ENCODE peak calls at places on chromosome 1, in ten cellular contexts. One of them, this sample, is unnamed.

GRCh38 chr1:91557039-91557690 is 56.5 kb downstream of the CDC7 start:
- DNase-seq in psoas muscle: no peak
- DNase-seq in HFF-Myc: no peak
- DNase-seq in neural progenitor cell: no peak
- DNase-seq in fibroblast of lung: peak
- DNase-seq in stomach: no peak
- DNase-seq in omental fat pad: no peak
- DNase-seq in dorsolateral prefrontal cortex: no peak
- DNase-seq in RWPE2: no peak
- DNase-seq in choroid plexus epithelial cell: no peak
- DNase-seq in this sample: no peak

GRCh38 chr1:43582162-43582566 is 51.5 kb downstream of the PTPRF start:
- DNase-seq in psoas muscle: peak
- DNase-seq in choroid plexus epithelial cell: peak
- DNase-seq in neural progenitor cell: peak
- DNase-seq in HFF-Myc: peak
- DNase-seq in stomach: peak
- DNase-seq in dorsolateral prefrontal cortex: peak
- DNase-seq in omental fat pad: no peak
- DNase-seq in RWPE2: peak
- DNase-seq in fibroblast of lung: peak
- DNase-seq in this sample: no peak

GRCh38 chr1:28416509-28417194 is 47.1 kb downstream of the PHACTR4 start:
- DNase-seq in fibroblast of lung: peak
- DNase-seq in RWPE2: no peak
- DNase-seq in omental fat pad: no peak
- DNase-seq in stomach: no peak
- DNase-seq in neural progenitor cell: no peak
- DNase-seq in psoas muscle: no peak
- DNase-seq in HFF-Myc: no peak
- DNase-seq in choroid plexus epithelial cell: no peak
- DNase-seq in dorsolateral prefrontal cortex: no peak
- DNase-seq in this sample: no peak

GRCh38 chr1:68384321-68384813 is 65.4 kb downstream of the RPE65 start:
- DNase-seq in stomach: no peak
- DNase-seq in dorsolateral prefrontal cortex: peak
- DNase-seq in HFF-Myc: peak
- DNase-seq in fibroblast of lung: peak
- DNase-seq in choroid plexus epithelial cell: peak
- DNase-seq in omental fat pad: no peak
- DNase-seq in neural progenitor cell: no peak
- DNase-seq in psoas muscle: no peak
- DNase-seq in RWPE2: peak
- DNase-seq in this sample: no peak

GRCh38 chr1:157542676-157543075 is 9.6 kb downstream of the FCRL5 start:
- DNase-seq in RWPE2: no peak
- DNase-seq in neural progenitor cell: no peak
- DNase-seq in choroid plexus epithelial cell: no peak
- DNase-seq in omental fat pad: no peak
- DNase-seq in stomach: no peak
- DNase-seq in fibroblast of lung: no peak
- DNase-seq in HFF-Myc: no peak
- DNase-seq in psoas muscle: no peak
- DNase-seq in dorsolateral prefrontal cortex: peak
- DNase-seq in this sample: no peak

GRCh38 chr1:187655163-187655562 is 826.4 kb downstream of the PLA2G4A start:
- DNase-seq in fibroblast of lung: peak
- DNase-seq in HFF-Myc: no peak
- DNase-seq in omental fat pad: no peak
- DNase-seq in stomach: no peak
- DNase-seq in RWPE2: no peak
- DNase-seq in neural progenitor cell: no peak
- DNase-seq in choroid plexus epithelial cell: peak
- DNase-seq in dorsolateral prefrontal cortex: no peak
- DNase-seq in psoas muscle: no peak
- DNase-seq in this sample: no peak

GRCh38 chr1:100353988-100354387 is 1.7 kb downstream of the CDC14A start:
- DNase-seq in neural progenitor cell: peak
- DNase-seq in psoas muscle: no peak
- DNase-seq in stomach: no peak
- DNase-seq in omental fat pad: no peak
- DNase-seq in HFF-Myc: no peak
- DNase-seq in dorsolateral prefrontal cortex: no peak
- DNase-seq in fibroblast of lung: peak
- DNase-seq in choroid plexus epithelial cell: no peak
- DNase-seq in RWPE2: no peak
- DNase-seq in this sample: no peak

GRCh38 chr1:113199718-113200455 is 126.9 kb downstream of the LRIG2 start:
- DNase-seq in psoas muscle: no peak
- DNase-seq in omental fat pad: no peak
- DNase-seq in dorsolateral prefrontal cortex: no peak
- DNase-seq in neural progenitor cell: no peak
- DNase-seq in choroid plexus epithelial cell: no peak
- DNase-seq in fibroblast of lung: no peak
- DNase-seq in HFF-Myc: no peak
- DNase-seq in RWPE2: no peak
- DNase-seq in stomach: no peak
- DNase-seq in this sample: no peak

GRCh38 chr1:246001821-246002220 is 505.3 kb downstream of the SMYD3 start:
- DNase-seq in omental fat pad: no peak
- DNase-seq in RWPE2: no peak
- DNase-seq in neural progenitor cell: no peak
- DNase-seq in psoas muscle: no peak
- DNase-seq in fibroblast of lung: peak
- DNase-seq in choroid plexus epithelial cell: peak
- DNase-seq in stomach: no peak
- DNase-seq in HFF-Myc: no peak
- DNase-seq in dorsolateral prefrontal cortex: no peak
- DNase-seq in this sample: no peak

GRCh38 chr1:246002725-246003441 is 504.2 kb downstream of the SMYD3 start:
- DNase-seq in dorsolateral prefrontal cortex: peak
- DNase-seq in HFF-Myc: peak
- DNase-seq in stomach: peak
- DNase-seq in psoas muscle: peak
- DNase-seq in RWPE2: no peak
- DNase-seq in choroid plexus epithelial cell: peak
- DNase-seq in omental fat pad: peak
- DNase-seq in neural progenitor cell: peak
- DNase-seq in fibroblast of lung: peak
- DNase-seq in this sample: peak

GRCh38 chr1:246005067-246005466 is 502.0 kb downstream of the SMYD3 start:
- DNase-seq in HFF-Myc: peak
- DNase-seq in psoas muscle: no peak
- DNase-seq in neural progenitor cell: no peak
- DNase-seq in choroid plexus epithelial cell: peak
- DNase-seq in stomach: no peak
- DNase-seq in omental fat pad: no peak
- DNase-seq in fibroblast of lung: peak
- DNase-seq in dorsolateral prefrontal cortex: no peak
- DNase-seq in RWPE2: no peak
- DNase-seq in this sample: no peak

GRCh38 chr1:246004281-246004680 is 502.8 kb downstream of the SMYD3 start:
- DNase-seq in RWPE2: no peak
- DNase-seq in dorsolateral prefrontal cortex: no peak
- DNase-seq in fibroblast of lung: peak
- DNase-seq in choroid plexus epithelial cell: no peak
- DNase-seq in HFF-Myc: no peak
- DNase-seq in stomach: no peak
- DNase-seq in neural progenitor cell: no peak
- DNase-seq in omental fat pad: no peak
- DNase-seq in psoas muscle: no peak
- DNase-seq in this sample: no peak

DNA sequence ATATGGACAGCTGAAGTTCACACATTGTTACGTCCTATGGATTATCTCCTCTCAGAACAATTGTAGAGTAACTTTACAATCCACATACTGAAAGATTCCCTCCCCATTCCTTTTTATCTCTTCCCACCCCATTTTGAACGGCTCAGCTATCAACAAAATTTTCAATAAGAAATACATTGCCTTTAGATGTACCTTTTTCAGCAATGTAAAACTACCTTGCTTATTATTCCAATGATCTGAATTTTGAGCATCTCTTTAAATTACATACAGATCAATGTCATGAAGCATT is 503.7 kb downstream of the SMYD3 start:
- DNase-seq in HFF-Myc: no peak
- DNase-seq in psoas muscle: no peak
- DNase-seq in stomach: no peak
- DNase-seq in neural progenitor cell: no peak
- DNase-seq in fibroblast of lung: no peak
- DNase-seq in omental fat pad: no peak
- DNase-seq in RWPE2: no peak
- DNase-seq in dorsolateral prefrontal cortex: no peak
- DNase-seq in choroid plexus epithelial cell: no peak
- DNase-seq in this sample: no peak
- TF ChIP-seq CTCF in HFF-Myc: no peak
- TF ChIP-seq CTCF in psoas muscle: no peak
- TF ChIP-seq CTCF in stomach: no peak
- TF ChIP-seq CTCF in neural progenitor cell: no peak
- TF ChIP-seq CTCF in fibroblast of lung: no peak
- TF ChIP-seq CTCF in omental fat pad: no peak
- TF ChIP-seq CTCF in RWPE2: peak
- TF ChIP-seq CTCF in dorsolateral prefrontal cortex: no peak
- TF ChIP-seq CTCF in choroid plexus epithelial cell: no peak
- TF ChIP-seq CTCF in this sample: no peak

GRCh38 chr1:4781646-4782045 is 127.2 kb downstream of the AJAP1 start:
- DNase-seq in omental fat pad: no peak
- DNase-seq in HFF-Myc: no peak
- DNase-seq in choroid plexus epithelial cell: no peak
- DNase-seq in stomach: no peak
- DNase-seq in dorsolateral prefrontal cortex: no peak
- DNase-seq in fibroblast of lung: no peak
- DNase-seq in psoas muscle: no peak
- DNase-seq in RWPE2: no peak
- DNase-seq in neural progenitor cell: no peak
- DNase-seq in this sample: no peak

GRCh38 chr1:4772294-4773010 is 118.0 kb downstream of the AJAP1 start:
- DNase-seq in choroid plexus epithelial cell: no peak
- DNase-seq in neural progenitor cell: no peak
- DNase-seq in stomach: no peak
- DNase-seq in HFF-Myc: no peak
- DNase-seq in psoas muscle: no peak
- DNase-seq in dorsolateral prefrontal cortex: no peak
- DNase-seq in omental fat pad: no peak
- DNase-seq in RWPE2: no peak
- DNase-seq in fibroblast of lung: no peak
- DNase-seq in this sample: no peak

DNA sequence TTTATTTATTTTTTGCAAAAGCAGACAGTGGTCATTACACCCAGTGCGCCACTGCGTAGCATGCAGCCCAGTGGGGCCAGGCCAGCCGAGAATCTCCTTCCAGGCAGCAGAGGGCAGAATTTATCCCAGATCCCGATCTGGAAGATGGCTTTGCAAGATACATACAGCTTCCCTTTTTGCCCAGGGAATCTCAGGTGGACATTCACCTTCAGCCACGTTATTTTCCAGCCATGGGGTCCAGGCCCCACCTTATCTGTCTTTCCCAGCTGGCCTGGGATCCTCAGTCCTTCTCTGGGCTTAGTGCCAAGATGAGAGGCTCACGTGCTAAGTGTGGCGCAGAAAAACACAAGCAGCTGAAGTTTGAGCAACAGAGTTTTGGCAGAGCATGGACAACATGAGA is 123.6 kb downstream of the AJAP1 start:
- DNase-seq in psoas muscle: no peak
- DNase-seq in omental fat pad: no peak
- DNase-seq in HFF-Myc: no peak
- DNase-seq in neural progenitor cell: peak
- DNase-seq in dorsolateral prefrontal cortex: peak
- DNase-seq in choroid plexus epithelial cell: no peak
- DNase-seq in stomach: no peak
- DNase-seq in fibroblast of lung: no peak
- DNase-seq in RWPE2: no peak
- DNase-seq in this sample: peak
- TF ChIP-seq CTCF in psoas muscle: peak
- TF ChIP-seq CTCF in omental fat pad: no peak
- TF ChIP-seq CTCF in HFF-Myc: no peak
- TF ChIP-seq CTCF in neural progenitor cell: peak
- TF ChIP-seq CTCF in dorsolateral prefrontal cortex: peak
- TF ChIP-seq CTCF in choroid plexus epithelial cell: no peak
- TF ChIP-seq CTCF in stomach: no peak
- TF ChIP-seq CTCF in fibroblast of lung: no peak
- TF ChIP-seq CTCF in RWPE2: peak
- TF ChIP-seq CTCF in this sample: peak

DNA sequence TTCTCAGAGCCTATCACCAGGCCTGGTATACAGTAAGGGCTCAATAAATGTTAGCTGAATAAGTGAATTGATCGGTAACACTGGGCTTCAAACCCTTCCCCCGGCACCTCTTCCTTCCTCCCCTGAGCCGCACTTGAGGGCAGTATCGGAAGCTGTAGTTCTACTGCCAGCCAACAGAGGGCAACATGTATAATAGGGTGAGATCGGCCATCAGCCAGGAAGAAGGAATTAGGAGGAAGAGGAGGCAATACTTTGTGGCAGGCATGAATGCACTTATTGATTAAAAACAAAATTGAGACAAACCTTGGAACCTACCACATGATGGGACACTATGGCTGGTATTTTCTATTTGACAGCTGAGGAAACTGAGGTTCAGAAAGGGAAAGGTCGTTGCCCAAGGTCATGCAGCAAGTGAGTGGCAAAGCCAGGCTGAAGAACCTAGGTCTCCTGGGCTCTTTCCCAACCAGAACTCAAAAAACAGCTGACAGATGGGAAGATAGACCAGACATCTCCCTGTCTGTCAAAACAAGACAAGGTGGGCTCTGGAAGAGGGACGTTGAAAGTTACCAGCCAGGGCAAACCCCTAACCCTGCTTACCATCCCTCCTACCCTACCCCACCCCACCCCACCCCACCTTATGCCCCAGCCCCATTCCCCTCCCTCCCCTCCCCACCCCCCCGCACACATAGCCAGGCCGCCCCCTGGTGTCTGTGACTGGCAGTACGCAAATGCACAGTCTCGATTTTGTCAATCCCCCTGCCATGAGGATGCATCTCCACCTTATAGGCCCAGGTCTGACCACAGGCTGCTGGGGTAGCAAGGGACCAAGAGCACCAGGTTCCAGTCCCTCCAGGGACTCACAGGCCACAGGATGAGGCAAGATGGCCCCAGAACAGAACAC is 107.3 kb upstream of the RUNX3 start:
- DNase-seq in RWPE2: no peak
- DNase-seq in omental fat pad: no peak
- DNase-seq in fibroblast of lung: peak
- DNase-seq in psoas muscle: no peak
- DNase-seq in HFF-Myc: no peak
- DNase-seq in neural progenitor cell: peak
- DNase-seq in stomach: no peak
- DNase-seq in choroid plexus epithelial cell: peak
- DNase-seq in dorsolateral prefrontal cortex: no peak
- DNase-seq in this sample: no peak
- TF ChIP-seq CTCF in RWPE2: peak
- TF ChIP-seq CTCF in omental fat pad: no peak
- TF ChIP-seq CTCF in fibroblast of lung: peak
- TF ChIP-seq CTCF in psoas muscle: peak
- TF ChIP-seq CTCF in HFF-Myc: peak
- TF ChIP-seq CTCF in neural progenitor cell: peak
- TF ChIP-seq CTCF in stomach: peak
- TF ChIP-seq CTCF in choroid plexus epithelial cell: peak
- TF ChIP-seq CTCF in dorsolateral prefrontal cortex: peak
- TF ChIP-seq CTCF in this sample: no peak

GRCh38 chr1:46246548-46247432 is 773 bp upstream of the RAD54L start:
- DNase-seq in dorsolateral prefrontal cortex: peak
- DNase-seq in omental fat pad: peak
- DNase-seq in fibroblast of lung: peak
- DNase-seq in psoas muscle: peak
- DNase-seq in stomach: no peak
- DNase-seq in RWPE2: peak
- DNase-seq in choroid plexus epithelial cell: peak
- DNase-seq in HFF-Myc: no peak
- DNase-seq in neural progenitor cell: no peak
- DNase-seq in this sample: peak

GRCh38 chr1:46242918-46243317 is 4.6 kb upstream of the RAD54L start:
- DNase-seq in dorsolateral prefrontal cortex: no peak
- DNase-seq in RWPE2: no peak
- DNase-seq in neural progenitor cell: no peak
- DNase-seq in omental fat pad: no peak
- DNase-seq in fibroblast of lung: no peak
- DNase-seq in HFF-Myc: no peak
- DNase-seq in psoas muscle: no peak
- DNase-seq in choroid plexus epithelial cell: no peak
- DNase-seq in stomach: no peak
- DNase-seq in this sample: no peak

GRCh38 chr1:46244656-46245371 is 2.7 kb upstream of the RAD54L start:
- DNase-seq in HFF-Myc: no peak
- DNase-seq in psoas muscle: no peak
- DNase-seq in RWPE2: no peak
- DNase-seq in neural progenitor cell: no peak
- DNase-seq in dorsolateral prefrontal cortex: no peak
- DNase-seq in stomach: no peak
- DNase-seq in choroid plexus epithelial cell: peak
- DNase-seq in fibroblast of lung: peak
- DNase-seq in omental fat pad: no peak
- DNase-seq in this sample: no peak

GRCh38 chr1:46247433-46248121 is at the start of gene RAD54L:
- DNase-seq in omental fat pad: peak
- DNase-seq in stomach: peak
- DNase-seq in dorsolateral prefrontal cortex: peak
- DNase-seq in choroid plexus epithelial cell: peak
- DNase-seq in psoas muscle: peak
- DNase-seq in neural progenitor cell: peak
- DNase-seq in fibroblast of lung: peak
- DNase-seq in HFF-Myc: peak
- DNase-seq in RWPE2: peak
- DNase-seq in this sample: peak

GRCh38 chr1:46248122-46248920 is 758 bp downstream of the RAD54L start:
- DNase-seq in psoas muscle: peak
- DNase-seq in fibroblast of lung: peak
- DNase-seq in HFF-Myc: no peak
- DNase-seq in neural progenitor cell: peak
- DNase-seq in choroid plexus epithelial cell: no peak
- DNase-seq in omental fat pad: no peak
- DNase-seq in dorsolateral prefrontal cortex: no peak
- DNase-seq in stomach: peak
- DNase-seq in RWPE2: peak
- DNase-seq in this sample: peak
- TF ChIP-seq CTCF in psoas muscle: no peak
- TF ChIP-seq CTCF in fibroblast of lung: no peak
- TF ChIP-seq CTCF in HFF-Myc: peak
- TF ChIP-seq CTCF in neural progenitor cell: peak
- TF ChIP-seq CTCF in choroid plexus epithelial cell: no peak
- TF ChIP-seq CTCF in omental fat pad: no peak
- TF ChIP-seq CTCF in dorsolateral prefrontal cortex: no peak
- TF ChIP-seq CTCF in stomach: no peak
- TF ChIP-seq CTCF in RWPE2: peak
- TF ChIP-seq CTCF in this sample: no peak